ENCODE peak calls at places on chromosome X, in six cellular contexts. One of them, this sample, is unnamed.

GRCh38 chrX:13808865-13809264 is 8.0 kb downstream of the GPM6B start:
- DNase-seq in IMR-90: no peak
- DNase-seq in A549: no peak
- DNase-seq in NB4: no peak
- DNase-seq in spleen: no peak
- DNase-seq in endothelial cell of umbilical vein: no peak
- DNase-seq in this sample: no peak

GRCh38 chrX:10631416-10632145 is 11.2 kb upstream of the MID1 start:
- DNase-seq in IMR-90: peak
- DNase-seq in A549: no peak
- DNase-seq in NB4: no peak
- DNase-seq in spleen: no peak
- DNase-seq in endothelial cell of umbilical vein: no peak
- DNase-seq in this sample: no peak

GRCh38 chrX:39896951-39897740 is 200.6 kb downstream of the BCOR start:
- DNase-seq in IMR-90: peak
- DNase-seq in A549: no peak
- DNase-seq in NB4: peak
- DNase-seq in spleen: no peak
- DNase-seq in endothelial cell of umbilical vein: no peak
- DNase-seq in this sample: no peak

GRCh38 chrX:4708970-4709760 is 995.7 kb upstream of the PRKX start:
- DNase-seq in IMR-90: no peak
- DNase-seq in A549: no peak
- DNase-seq in NB4: peak
- DNase-seq in spleen: no peak
- DNase-seq in endothelial cell of umbilical vein: no peak
- DNase-seq in this sample: no peak

GRCh38 chrX:52424658-52425057 is 55.8 kb downstream of the XAGE2 start:
- DNase-seq in IMR-90: peak
- DNase-seq in A549: no peak
- DNase-seq in NB4: no peak
- DNase-seq in spleen: no peak
- DNase-seq in endothelial cell of umbilical vein: no peak
- DNase-seq in this sample: no peak

GRCh38 chrX:118675336-118675965 is 52.0 kb upstream of the IL13RA1 start:
- DNase-seq in IMR-90: no peak
- DNase-seq in A549: no peak
- DNase-seq in NB4: peak
- DNase-seq in spleen: no peak
- DNase-seq in endothelial cell of umbilical vein: no peak
- DNase-seq in this sample: no peak

GRCh38 chrX:44101300-44101699 is 128.1 kb upstream of the NDP start:
- DNase-seq in IMR-90: no peak
- DNase-seq in A549: no peak
- DNase-seq in NB4: no peak
- DNase-seq in spleen: no peak
- DNase-seq in endothelial cell of umbilical vein: no peak
- DNase-seq in this sample: no peak

GRCh38 chrX:19912-20571 is 261.1 kb upstream of the PLCXD1 start:
- DNase-seq in IMR-90: no peak
- DNase-seq in A549: no peak
- DNase-seq in NB4: peak
- DNase-seq in spleen: peak
- DNase-seq in endothelial cell of umbilical vein: no peak
- DNase-seq in this sample: no peak

GRCh38 chrX:50814701-50815476 is 895 bp upstream of the SHROOM4 start:
- DNase-seq in IMR-90: peak
- DNase-seq in A549: no peak
- DNase-seq in NB4: no peak
- DNase-seq in spleen: no peak
- DNase-seq in endothelial cell of umbilical vein: peak
- DNase-seq in this sample: no peak

GRCh38 chrX:150205011-150205410 is 158.1 kb upstream of the MAMLD1 start:
- DNase-seq in IMR-90: no peak
- DNase-seq in A549: no peak
- DNase-seq in NB4: no peak
- DNase-seq in spleen: peak
- DNase-seq in endothelial cell of umbilical vein: no peak
- DNase-seq in this sample: no peak

GRCh38 chrX:8189096-8189830 is 18.2 kb upstream of the VCX2 start:
- DNase-seq in IMR-90: no peak
- DNase-seq in A549: no peak
- DNase-seq in NB4: no peak
- DNase-seq in spleen: no peak
- DNase-seq in endothelial cell of umbilical vein: no peak
- DNase-seq in this sample: no peak

GRCh38 chrX:133910539-133910938 is 74.9 kb downstream of the GPC3 start:
- DNase-seq in IMR-90: no peak
- DNase-seq in A549: no peak
- DNase-seq in NB4: no peak
- DNase-seq in spleen: no peak
- DNase-seq in endothelial cell of umbilical vein: no peak
- DNase-seq in this sample: no peak

GRCh38 chrX:13253223-13253622 is 66.6 kb downstream of the ATXN3L start:
- DNase-seq in IMR-90: no peak
- DNase-seq in A549: no peak
- DNase-seq in NB4: no peak
- DNase-seq in spleen: no peak
- DNase-seq in endothelial cell of umbilical vein: no peak
- DNase-seq in this sample: no peak

GRCh38 chrX:100829730-100830129 is 9.5 kb downstream of the CSTF2 start:
- DNase-seq in IMR-90: peak
- DNase-seq in A549: no peak
- DNase-seq in NB4: peak
- DNase-seq in spleen: no peak
- DNase-seq in endothelial cell of umbilical vein: peak
- DNase-seq in this sample: no peak

GRCh38 chrX:55709735-55710134 is 7.8 kb upstream of the RRAGB start:
- DNase-seq in IMR-90: no peak
- DNase-seq in A549: no peak
- DNase-seq in NB4: peak
- DNase-seq in spleen: no peak
- DNase-seq in endothelial cell of umbilical vein: no peak
- DNase-seq in this sample: no peak

GRCh38 chrX:134821901-134822300 is 163.6 kb upstream of the PLAC1 start:
- DNase-seq in IMR-90: peak
- DNase-seq in A549: no peak
- DNase-seq in NB4: no peak
- DNase-seq in spleen: no peak
- DNase-seq in endothelial cell of umbilical vein: peak
- DNase-seq in this sample: no peak

GRCh38 chrX:97609938-97610337 is 726.2 kb downstream of the RPA4 start:
- DNase-seq in IMR-90: no peak
- DNase-seq in A549: no peak
- DNase-seq in NB4: no peak
- DNase-seq in spleen: no peak
- DNase-seq in endothelial cell of umbilical vein: no peak
- DNase-seq in this sample: no peak

GRCh38 chrX:143058096-143058495 is 32.4 kb downstream of the SPANXN4 start:
- DNase-seq in IMR-90: no peak
- DNase-seq in A549: no peak
- DNase-seq in NB4: no peak
- DNase-seq in spleen: no peak
- DNase-seq in endothelial cell of umbilical vein: no peak
- DNase-seq in this sample: no peak

GRCh38 chrX:121160987-121161386 is 113.6 kb downstream of the GLUD2 start:
- DNase-seq in IMR-90: no peak
- DNase-seq in A549: no peak
- DNase-seq in NB4: no peak
- DNase-seq in spleen: no peak
- DNase-seq in endothelial cell of umbilical vein: no peak
- DNase-seq in this sample: no peak

GRCh38 chrX:75038925-75039324 is 113.7 kb upstream of the NEXMIF start:
- DNase-seq in IMR-90: peak
- DNase-seq in A549: no peak
- DNase-seq in NB4: peak
- DNase-seq in spleen: no peak
- DNase-seq in endothelial cell of umbilical vein: peak
- DNase-seq in this sample: no peak

GRCh38 chrX:100083146-100083715 is 326.8 kb downstream of the PCDH19 start:
- DNase-seq in IMR-90: no peak
- DNase-seq in A549: no peak
- DNase-seq in NB4: no peak
- DNase-seq in spleen: no peak
- DNase-seq in endothelial cell of umbilical vein: no peak
- DNase-seq in this sample: no peak

GRCh38 chrX:134718329-134719317 is 60.4 kb upstream of the PLAC1 start:
- DNase-seq in IMR-90: peak
- DNase-seq in A549: peak
- DNase-seq in NB4: peak
- DNase-seq in spleen: no peak
- DNase-seq in endothelial cell of umbilical vein: peak
- DNase-seq in this sample: no peak

GRCh38 chrX:149937881-149938426 is 337 bp downstream of the EOLA2 start:
- DNase-seq in IMR-90: peak
- DNase-seq in A549: no peak
- DNase-seq in NB4: peak
- DNase-seq in spleen: peak
- DNase-seq in endothelial cell of umbilical vein: no peak
- DNase-seq in this sample: no peak

GRCh38 chrX:129679856-129680255 is 25.1 kb upstream of the APLN start:
- DNase-seq in IMR-90: peak
- DNase-seq in A549: no peak
- DNase-seq in NB4: no peak
- DNase-seq in spleen: no peak
- DNase-seq in endothelial cell of umbilical vein: no peak
- DNase-seq in this sample: no peak

GRCh38 chrX:129678176-129678880 is 23.6 kb upstream of the APLN start:
- DNase-seq in IMR-90: no peak
- DNase-seq in A549: peak
- DNase-seq in NB4: peak
- DNase-seq in spleen: peak
- DNase-seq in endothelial cell of umbilical vein: peak
- DNase-seq in this sample: no peak

GRCh38 chrX:129678881-129679195 is 24.1 kb upstream of the APLN start:
- DNase-seq in IMR-90: no peak
- DNase-seq in A549: no peak
- DNase-seq in NB4: no peak
- DNase-seq in spleen: no peak
- DNase-seq in endothelial cell of umbilical vein: peak
- DNase-seq in this sample: no peak

GRCh38 chrX:129686422-129686948 is 31.7 kb upstream of the APLN start:
- DNase-seq in IMR-90: peak
- DNase-seq in A549: no peak
- DNase-seq in NB4: no peak
- DNase-seq in spleen: no peak
- DNase-seq in endothelial cell of umbilical vein: no peak
- DNase-seq in this sample: no peak

DNA sequence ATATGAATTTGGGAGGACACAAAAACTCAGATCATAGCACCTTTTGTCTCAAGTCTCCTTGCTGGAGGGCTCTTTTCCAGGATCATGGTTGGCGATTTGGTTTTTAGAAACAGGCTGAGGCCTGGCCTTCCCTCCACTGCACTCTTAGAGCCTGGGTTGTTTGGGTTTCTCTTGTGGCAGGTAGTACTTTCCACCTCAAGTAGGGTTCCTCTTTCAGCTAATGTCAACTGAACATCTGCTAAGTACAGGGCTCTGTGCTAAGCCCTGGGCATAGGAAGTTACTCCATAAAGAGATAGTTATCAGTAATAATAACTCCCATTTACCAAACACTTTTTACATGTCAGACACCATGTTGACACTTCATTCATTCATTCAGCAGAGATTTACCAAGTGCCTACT is 28.2 kb upstream of the APLN start:
- DNase-seq in IMR-90: no peak
- DNase-seq in A549: no peak
- DNase-seq in NB4: no peak
- DNase-seq in spleen: no peak
- DNase-seq in endothelial cell of umbilical vein: no peak
- DNase-seq in this sample: no peak
- TF ChIP-seq POLR2A in IMR-90: no peak
- TF ChIP-seq POLR2A in A549: no peak
- TF ChIP-seq POLR2A in NB4: no peak
- TF ChIP-seq POLR2A in spleen: no peak
- TF ChIP-seq POLR2A in endothelial cell of umbilical vein: no peak
- TF ChIP-seq POLR2A in this sample: no peak

DNA sequence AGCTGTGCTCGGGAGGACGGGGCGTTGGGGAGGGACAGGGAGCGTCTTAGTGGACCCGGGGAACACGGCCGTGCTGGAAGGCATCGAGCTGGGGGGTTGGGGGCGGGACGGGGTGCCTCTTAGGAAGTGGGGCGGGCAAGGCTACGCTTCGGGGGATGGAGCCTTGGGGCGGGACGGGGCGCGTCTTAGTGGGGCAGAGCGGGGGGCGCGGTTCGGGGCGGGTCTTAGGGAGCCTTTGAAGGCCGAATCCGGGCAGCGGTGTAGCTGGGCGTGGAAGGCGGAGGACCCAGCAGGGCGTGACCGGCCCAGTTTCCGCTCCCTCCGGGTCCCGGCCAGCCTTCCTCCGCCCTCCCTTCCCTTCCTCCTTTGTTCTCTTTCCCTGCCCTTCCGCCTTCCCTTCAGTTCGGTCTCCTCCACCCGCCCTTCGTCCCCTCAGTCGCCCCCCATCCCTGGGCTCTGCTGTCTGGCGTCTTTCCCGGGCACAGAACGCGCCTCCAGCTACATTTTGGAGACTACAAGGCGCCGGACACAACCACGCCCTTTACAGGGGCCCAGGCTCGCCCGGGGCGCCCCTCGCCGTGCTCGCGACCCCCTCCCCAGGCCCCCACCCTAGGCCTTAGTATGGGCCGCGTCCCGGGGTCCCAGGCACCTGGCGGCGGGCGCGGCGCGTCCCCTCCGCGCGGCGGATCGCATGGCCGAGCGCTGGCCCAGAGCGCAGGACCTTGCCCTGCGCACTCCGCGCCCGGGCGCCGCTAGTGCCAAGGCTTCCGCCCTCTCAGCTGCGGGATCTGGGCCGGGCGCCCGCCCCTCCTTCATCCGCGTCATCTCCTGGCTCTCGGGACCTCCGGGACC is at the start of gene ARSD:
- DNase-seq in IMR-90: peak
- DNase-seq in A549: peak
- DNase-seq in NB4: peak
- DNase-seq in spleen: peak
- DNase-seq in endothelial cell of umbilical vein: peak
- DNase-seq in this sample: peak
- TF ChIP-seq POLR2A in IMR-90: peak
- TF ChIP-seq POLR2A in A549: peak
- TF ChIP-seq POLR2A in NB4: no peak
- TF ChIP-seq POLR2A in spleen: no peak
- TF ChIP-seq POLR2A in endothelial cell of umbilical vein: peak
- TF ChIP-seq POLR2A in this sample: no peak

GRCh38 chrX:48911407-48912182 is at the start of gene SLC35A2:
- DNase-seq in IMR-90: peak
- DNase-seq in A549: peak
- DNase-seq in NB4: peak
- DNase-seq in spleen: peak
- DNase-seq in endothelial cell of umbilical vein: peak
- DNase-seq in this sample: peak
- TF ChIP-seq POLR2A in IMR-90: peak
- TF ChIP-seq POLR2A in A549: peak
- TF ChIP-seq POLR2A in NB4: peak
- TF ChIP-seq POLR2A in spleen: no peak
- TF ChIP-seq POLR2A in endothelial cell of umbilical vein: peak
- TF ChIP-seq POLR2A in this sample: peak

GRCh38 chrX:108088511-108088910 is 2.8 kb downstream of the PSMD10 start:
- DNase-seq in IMR-90: no peak
- DNase-seq in A549: no peak
- DNase-seq in NB4: no peak
- DNase-seq in spleen: no peak
- DNase-seq in endothelial cell of umbilical vein: no peak
- DNase-seq in this sample: no peak
- TF ChIP-seq POLR2A in IMR-90: no peak
- TF ChIP-seq POLR2A in A549: no peak
- TF ChIP-seq POLR2A in NB4: no peak
- TF ChIP-seq POLR2A in spleen: no peak
- TF ChIP-seq POLR2A in endothelial cell of umbilical vein: no peak
- TF ChIP-seq POLR2A in this sample: no peak

GRCh38 chrX:154799554-154800348 is 5.5 kb downstream of the MPP1 start:
- DNase-seq in IMR-90: peak
- DNase-seq in A549: peak
- DNase-seq in NB4: peak
- DNase-seq in spleen: no peak
- DNase-seq in endothelial cell of umbilical vein: peak
- DNase-seq in this sample: no peak
- TF ChIP-seq POLR2A in IMR-90: no peak
- TF ChIP-seq POLR2A in A549: no peak
- TF ChIP-seq POLR2A in NB4: no peak
- TF ChIP-seq POLR2A in spleen: no peak
- TF ChIP-seq POLR2A in endothelial cell of umbilical vein: no peak
- TF ChIP-seq POLR2A in this sample: no peak

This sample was measured in GM12891.